ENCODE peak calls at places on chromosomes 13 and 19, in seven cellular contexts. One of them, this sample, is unnamed.
A peak's percentile ranks its signal among the peaks of the same experiment; 100 is the strongest.

GRCh38 chr13:70080030-70080429 is 27.6 kb upstream of the ATXN8OS start:
- DNase-seq in RWPE1: no peak
- DNase-seq in foreskin fibroblast: no peak
- DNase-seq in neuronal stem cell: no peak
- DNase-seq in hypothalamus: no peak
- DNase-seq in SHP77: no peak
- DNase-seq in right lobe of liver: no peak
- DNase-seq in this sample: no peak

GRCh38 chr19:48926909-48927308 is 6.6 kb upstream of the DHDH start:
- DNase-seq in hypothalamus: no peak
- DNase-seq in SHP77: no peak
- DNase-seq in foreskin fibroblast: peak; percentile 96
- DNase-seq in right lobe of liver: no peak
- DNase-seq in RWPE1: peak; percentile 82
- DNase-seq in neuronal stem cell: no peak
- DNase-seq in this sample: peak; percentile 97

GRCh38 chr13:99415014-99415650 is 86.1 kb upstream of the TM9SF2 start:
- DNase-seq in foreskin fibroblast: no peak
- DNase-seq in hypothalamus: no peak
- DNase-seq in right lobe of liver: no peak
- DNase-seq in SHP77: no peak
- DNase-seq in RWPE1: no peak
- DNase-seq in neuronal stem cell: no peak
- DNase-seq in this sample: no peak

GRCh38 chr19:55703790-55704215 is 28.8 kb downstream of the EPN1 start:
- DNase-seq in foreskin fibroblast: peak; percentile 52
- DNase-seq in SHP77: no peak
- DNase-seq in RWPE1: peak; percentile 15
- DNase-seq in hypothalamus: no peak
- DNase-seq in neuronal stem cell: no peak
- DNase-seq in right lobe of liver: no peak
- DNase-seq in this sample: peak; percentile 28

GRCh38 chr13:58687130-58687529 is 1055.6 kb downstream of the PCDH17 start:
- DNase-seq in hypothalamus: no peak
- DNase-seq in right lobe of liver: no peak
- DNase-seq in SHP77: no peak
- DNase-seq in RWPE1: no peak
- DNase-seq in neuronal stem cell: no peak
- DNase-seq in foreskin fibroblast: no peak
- DNase-seq in this sample: no peak

GRCh38 chr19:18160792-18161690 is 8.1 kb downstream of the PIK3R2 start:
- DNase-seq in hypothalamus: peak; percentile 47
- DNase-seq in neuronal stem cell: peak; percentile 66
- DNase-seq in right lobe of liver: peak; percentile 81
- DNase-seq in RWPE1: peak; percentile 80
- DNase-seq in foreskin fibroblast: peak; percentile 84
- DNase-seq in SHP77: peak; percentile 43
- DNase-seq in this sample: peak; percentile 75

GRCh38 chr13:98490195-98490771 is 86.6 kb downstream of the STK24 start:
- DNase-seq in RWPE1: no peak
- DNase-seq in right lobe of liver: no peak
- DNase-seq in neuronal stem cell: no peak
- DNase-seq in hypothalamus: no peak
- DNase-seq in foreskin fibroblast: no peak
- DNase-seq in SHP77: no peak
- DNase-seq in this sample: no peak

GRCh38 chr13:105083986-105084385 is 1451.5 kb downstream of the EFNB2 start:
- DNase-seq in neuronal stem cell: no peak
- DNase-seq in foreskin fibroblast: peak; percentile 26
- DNase-seq in hypothalamus: no peak
- DNase-seq in RWPE1: no peak
- DNase-seq in right lobe of liver: no peak
- DNase-seq in SHP77: no peak
- DNase-seq in this sample: no peak

GRCh38 chr19:7877249-7877836 is 3.2 kb upstream of the PRR36 start:
- DNase-seq in RWPE1: no peak
- DNase-seq in SHP77: no peak
- DNase-seq in foreskin fibroblast: no peak
- DNase-seq in hypothalamus: no peak
- DNase-seq in neuronal stem cell: no peak
- DNase-seq in right lobe of liver: no peak
- DNase-seq in this sample: no peak

GRCh38 chr19:43229315-43229714 is 23.9 kb upstream of the PSG4 start:
- DNase-seq in neuronal stem cell: no peak
- DNase-seq in foreskin fibroblast: peak; percentile 10
- DNase-seq in SHP77: no peak
- DNase-seq in hypothalamus: no peak
- DNase-seq in right lobe of liver: no peak
- DNase-seq in RWPE1: no peak
- DNase-seq in this sample: peak; percentile 71

GRCh38 chr19:46620716-46621115 is 4.2 kb downstream of the PTGIR start:
- DNase-seq in hypothalamus: no peak
- DNase-seq in right lobe of liver: no peak
- DNase-seq in neuronal stem cell: no peak
- DNase-seq in foreskin fibroblast: peak; percentile 52
- DNase-seq in RWPE1: no peak
- DNase-seq in SHP77: no peak
- DNase-seq in this sample: no peak

GRCh38 chr19:15722956-15723355 is 4.9 kb upstream of the OR10H2 start:
- DNase-seq in RWPE1: no peak
- DNase-seq in hypothalamus: no peak
- DNase-seq in SHP77: no peak
- DNase-seq in right lobe of liver: no peak
- DNase-seq in foreskin fibroblast: no peak
- DNase-seq in neuronal stem cell: no peak
- DNase-seq in this sample: no peak

GRCh38 chr13:29543230-29544215 is 52.0 kb downstream of the SLC7A1 start:
- DNase-seq in right lobe of liver: no peak
- DNase-seq in neuronal stem cell: no peak
- DNase-seq in RWPE1: no peak
- DNase-seq in SHP77: no peak
- DNase-seq in hypothalamus: no peak
- DNase-seq in foreskin fibroblast: peak; percentile 34
- DNase-seq in this sample: peak; percentile 73

GRCh38 chr19:10085641-10086031 is 481 bp upstream of the SHFL start:
- DNase-seq in SHP77: no peak
- DNase-seq in neuronal stem cell: no peak
- DNase-seq in foreskin fibroblast: no peak
- DNase-seq in right lobe of liver: no peak
- DNase-seq in RWPE1: no peak
- DNase-seq in hypothalamus: no peak
- DNase-seq in this sample: no peak

This sample was measured in ELR.